ENCODE peak calls at places on chromosomes 11 and 22, in nine cellular contexts. F is kidney, N is gastrocnemius medialis, J is pancreas, G is body of pancreas, W is GM23338, R is psoas muscle, V is H9, C is neuronal stem cell. E is an unnamed sample. For H3K4me1, the result is how much of the 10 kb centered on the place peaks cover.

GRCh38 chr22:50530280-50530856 is 556 bp upstream of the TYMP start:
- DNase-seq in N (no peak), C (no peak), W (peak), J (peak), V (peak), G (peak), F (no peak), R (peak), E (peak)

GRCh38 chr11:57426754-57427691 is at the start of gene SLC43A3:
- DNase-seq in R (peak), N (peak), J (peak), F (peak), W (peak), G (peak), C (peak), V (peak), E (no peak)

GRCh38 chr22:42719133-42719532 is 1.5 kb downstream of the A4GALT start:
- DNase-seq in J (no peak), N (no peak), C (no peak), F (no peak), R (no peak), W (peak), G (no peak), V (no peak), E (no peak)

GRCh38 chr11:99277281-99277680 is 256.5 kb downstream of the CNTN5 start:
- DNase-seq in C (peak), J (no peak), V (no peak), N (no peak), F (no peak), R (no peak), W (no peak), G (peak), E (no peak)

GRCh38 chr11:134013518-134013917 is 55.4 kb upstream of the JAM3 start:
- DNase-seq in W (no peak), C (no peak), R (no peak), J (no peak), F (no peak), N (no peak), G (no peak), V (no peak), E (no peak)

GRCh38 chr11:47867821-47868220 is 19.7 kb upstream of the NUP160 start:
- DNase-seq in N (no peak), J (no peak), V (no peak), F (no peak), G (no peak), R (no peak), W (no peak), C (no peak), E (no peak)

GRCh38 chr11:43214471-43214870 is 97.3 kb upstream of the API5 start:
- DNase-seq in F (no peak), C (no peak), G (no peak), V (no peak), R (no peak), N (no peak), W (peak), J (no peak), E (no peak)

GRCh38 chr11:77959434-77959833 is 35.0 kb downstream of the INTS4 start:
- DNase-seq in N (no peak), C (no peak), R (no peak), W (no peak), G (no peak), J (no peak), F (no peak), V (no peak), E (no peak)

GRCh38 chr22:24423519-24424000 is 3.8 kb upstream of the ADORA2A start:
- DNase-seq in R (peak), W (peak), V (peak), G (peak), N (no peak), J (peak), F (no peak), C (peak), E (no peak)

GRCh38 chr11:70233511-70233919 is 30.4 kb downstream of the FADD start:
- DNase-seq in G (no peak), R (no peak), N (no peak), F (no peak), J (no peak), V (no peak), W (no peak), C (no peak), E (peak)

GRCh38 chr11:79113099-79113498 is 327.7 kb downstream of the TENM4 start:
- DNase-seq in N (no peak), G (no peak), J (no peak), F (no peak), W (no peak), R (no peak), C (no peak), V (no peak), E (no peak)

GRCh38 chr11:132472411-132473205 is 1059.7 kb downstream of the OPCML start:
- DNase-seq in R (no peak), C (no peak), G (no peak), F (no peak), W (no peak), J (no peak), V (no peak), N (no peak), E (no peak)

GRCh38 chr11:16986434-16987204 is 27.6 kb downstream of the PLEKHA7 start:
- DNase-seq in F (peak), R (no peak), V (peak), N (no peak), C (no peak), G (peak), W (peak), J (peak), E (no peak)

GRCh38 chr11:23997356-23997755 is 499.5 kb upstream of the LUZP2 start:
- DNase-seq in R (no peak), G (no peak), V (no peak), F (no peak), J (no peak), W (no peak), C (no peak), N (no peak), E (no peak)

GRCh38 chr11:61797263-61797944 is 4.7 kb downstream of the FEN1 start:
- DNase-seq in V (peak), N (peak), R (peak), J (peak), W (peak), F (no peak), G (peak), C (peak), E (no peak)

GRCh38 chr22:47598864-47599263 is 836.4 kb downstream of the TBC1D22A start:
- DNase-seq in V (no peak), G (no peak), N (no peak), C (no peak), F (no peak), J (no peak), R (no peak), W (no peak), E (no peak)

GRCh38 chr11:113974741-113975470 is at the start of gene HTR3A:
- DNase-seq in N (peak), G (peak), R (peak), C (peak), V (peak), F (peak), W (peak), J (peak), E (no peak)

GRCh38 chr22:36823177-36823839 is 6.5 kb upstream of the PVALB start:
- DNase-seq in V (peak), R (no peak), C (no peak), N (no peak), F (no peak), W (peak), J (no peak), G (no peak), E (no peak)

DNA sequence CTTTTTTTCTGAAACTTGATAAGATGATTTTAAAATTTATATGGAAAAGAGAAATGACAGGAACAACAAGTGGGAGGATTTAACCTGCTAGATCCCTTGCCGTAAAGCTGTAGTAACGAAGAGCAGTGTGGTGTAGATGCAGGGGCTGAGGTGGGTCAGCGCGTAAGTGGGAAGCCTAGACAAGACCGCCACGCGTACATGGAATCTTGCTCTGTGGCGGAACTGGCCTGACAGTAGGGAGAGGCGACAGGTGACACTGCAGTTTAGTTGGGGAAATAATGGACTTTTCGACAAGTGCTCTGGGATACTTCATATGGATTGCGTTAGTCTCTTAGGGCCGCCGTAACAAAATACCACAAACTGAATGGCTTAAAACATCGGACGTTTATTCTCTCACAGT is 28.8 kb downstream of the TNRC6B start:
- DNase-seq in R (no peak), V (no peak), C (no peak), J (no peak), G (no peak), W (no peak), N (no peak), F (no peak), E (no peak)
- H3K27ac ChIP-seq in R (no peak), V (no peak), C (no peak), J (no peak), G (no peak), W (no peak), N (no peak), F (no peak), E (no peak)

GRCh38 chr11:93541884-93542752 is 1.1 kb downstream of the SMCO4 start:
- DNase-seq in W (peak), J (peak), G (peak), V (peak), C (no peak), N (no peak), F (peak), R (no peak), E (no peak)
- H3K4me1 ChIP-seq in W (under half), J (under half), G (under half), V (under half), C (under half), N (under half), F (under half), R (under half), E (under half)

GRCh38 chr22:41411021-41411851 is 29.5 kb downstream of the TEF start:
- DNase-seq in C (no peak), J (no peak), N (peak), R (peak), G (peak), F (no peak), V (peak), W (no peak), E (no peak)
- H3K27ac ChIP-seq in C (peak), J (peak), N (peak), R (peak), G (peak), F (peak), V (no peak), W (no peak), E (no peak)

GRCh38 chr11:1756024-1756561 is 5.7 kb upstream of the IFITM10 start:
- DNase-seq in V (no peak), R (peak), C (no peak), N (no peak), W (no peak), J (peak), F (no peak), G (no peak), E (no peak)

GRCh38 chr11:1752907-1753425 is 2.6 kb upstream of the IFITM10 start:
- DNase-seq in W (no peak), V (no peak), J (no peak), R (peak), F (peak), N (no peak), C (no peak), G (no peak), E (peak)

GRCh38 chr11:1755344-1756023 is 5.1 kb upstream of the IFITM10 start:
- DNase-seq in N (no peak), W (no peak), V (no peak), G (no peak), C (no peak), F (no peak), J (no peak), R (peak), E (no peak)

GRCh38 chr11:1753426-1754305 is 3.3 kb upstream of the IFITM10 start:
- DNase-seq in N (no peak), R (peak), F (no peak), V (no peak), W (no peak), G (no peak), J (peak), C (no peak), E (peak)

GRCh38 chr11:1754376-1755150 is 4.2 kb upstream of the IFITM10 start:
- DNase-seq in F (no peak), V (no peak), G (no peak), C (no peak), J (no peak), N (no peak), R (peak), W (no peak), E (no peak)
- H3K4me1 ChIP-seq in F (under half), V (under half), G (under half), C (under half), J (under half), N (half or more), R (half or more), W (under half), E (under half)

E was measured in RWPE2.